ENCODE peak calls at places on chromosomes 5 and 9, in eight cellular contexts. One of them, this sample, is unnamed.

GRCh38 chr5:157046041-157046440 is 12.9 kb downstream of the HAVCR1 start:
- DNase-seq in AG10803: peak; percentile 14
- DNase-seq in sigmoid colon: no peak
- DNase-seq in psoas muscle: peak; percentile 38
- DNase-seq in neural crest cell: no peak
- DNase-seq in tibial artery: no peak
- DNase-seq in fibroblast of mammary gland: peak; percentile 35
- DNase-seq in A549: peak; percentile 60
- DNase-seq in this sample: no peak

GRCh38 chr9:131997779-131998178 is 81.9 kb downstream of the MED27 start:
- DNase-seq in AG10803: no peak
- DNase-seq in sigmoid colon: no peak
- DNase-seq in psoas muscle: no peak
- DNase-seq in neural crest cell: no peak
- DNase-seq in tibial artery: no peak
- DNase-seq in fibroblast of mammary gland: peak; percentile 40
- DNase-seq in A549: no peak
- DNase-seq in this sample: no peak

GRCh38 chr9:117464941-117465616 is 50.2 kb upstream of the ASTN2 start:
- DNase-seq in AG10803: no peak
- DNase-seq in sigmoid colon: no peak
- DNase-seq in psoas muscle: no peak
- DNase-seq in neural crest cell: no peak
- DNase-seq in tibial artery: no peak
- DNase-seq in fibroblast of mammary gland: no peak
- DNase-seq in A549: no peak
- DNase-seq in this sample: no peak

GRCh38 chr5:138536665-138537315 is 6.2 kb downstream of the ETF1 start:
- DNase-seq in AG10803: no peak
- DNase-seq in sigmoid colon: no peak
- DNase-seq in psoas muscle: no peak
- DNase-seq in neural crest cell: no peak
- DNase-seq in tibial artery: no peak
- DNase-seq in fibroblast of mammary gland: peak; percentile 33
- DNase-seq in A549: no peak
- DNase-seq in this sample: no peak

GRCh38 chr5:83839256-83839655 is 118.6 kb upstream of the HAPLN1 start:
- DNase-seq in AG10803: no peak
- DNase-seq in sigmoid colon: no peak
- DNase-seq in psoas muscle: no peak
- DNase-seq in neural crest cell: no peak
- DNase-seq in tibial artery: no peak
- DNase-seq in fibroblast of mammary gland: no peak
- DNase-seq in A549: no peak
- DNase-seq in this sample: no peak

GRCh38 chr9:133979124-133979920 is 12.8 kb downstream of the VAV2 start:
- DNase-seq in AG10803: peak; percentile 43
- DNase-seq in sigmoid colon: peak; percentile 73
- DNase-seq in psoas muscle: peak; percentile 51
- DNase-seq in neural crest cell: no peak
- DNase-seq in tibial artery: no peak
- DNase-seq in fibroblast of mammary gland: no peak
- DNase-seq in A549: no peak
- DNase-seq in this sample: no peak

GRCh38 chr5:139037732-139038131 is 160.4 kb downstream of the SIL1 start:
- DNase-seq in AG10803: no peak
- DNase-seq in sigmoid colon: no peak
- DNase-seq in psoas muscle: no peak
- DNase-seq in neural crest cell: no peak
- DNase-seq in tibial artery: no peak
- DNase-seq in fibroblast of mammary gland: no peak
- DNase-seq in A549: no peak
- DNase-seq in this sample: no peak

GRCh38 chr9:76905984-76906861 is at the start of gene PRUNE2:
- DNase-seq in AG10803: peak; percentile 71
- DNase-seq in sigmoid colon: peak; percentile 94
- DNase-seq in psoas muscle: peak; percentile 69
- DNase-seq in neural crest cell: peak; percentile 81
- DNase-seq in tibial artery: peak; percentile 93
- DNase-seq in fibroblast of mammary gland: peak; percentile 86
- DNase-seq in A549: no peak
- DNase-seq in this sample: no peak

GRCh38 chr9:36138901-36139300 is 2.4 kb downstream of the GLIPR2 start:
- DNase-seq in AG10803: no peak
- DNase-seq in sigmoid colon: peak; percentile 54
- DNase-seq in psoas muscle: no peak
- DNase-seq in neural crest cell: no peak
- DNase-seq in tibial artery: no peak
- DNase-seq in fibroblast of mammary gland: no peak
- DNase-seq in A549: no peak
- DNase-seq in this sample: no peak

GRCh38 chr9:99749641-99750040 is 72.0 kb upstream of the NR4A3 start:
- DNase-seq in AG10803: peak; percentile 4
- DNase-seq in sigmoid colon: no peak
- DNase-seq in psoas muscle: no peak
- DNase-seq in neural crest cell: no peak
- DNase-seq in tibial artery: no peak
- DNase-seq in fibroblast of mammary gland: no peak
- DNase-seq in A549: no peak
- DNase-seq in this sample: no peak

GRCh38 chr9:100911273-100911672 is 117.3 kb upstream of the PLPPR1 start:
- DNase-seq in AG10803: no peak
- DNase-seq in sigmoid colon: no peak
- DNase-seq in psoas muscle: no peak
- DNase-seq in neural crest cell: no peak
- DNase-seq in tibial artery: no peak
- DNase-seq in fibroblast of mammary gland: no peak
- DNase-seq in A549: no peak
- DNase-seq in this sample: no peak

GRCh38 chr5:112812549-112812948 is 48.5 kb upstream of the SRP19 start:
- DNase-seq in AG10803: no peak
- DNase-seq in sigmoid colon: no peak
- DNase-seq in psoas muscle: no peak
- DNase-seq in neural crest cell: no peak
- DNase-seq in tibial artery: no peak
- DNase-seq in fibroblast of mammary gland: no peak
- DNase-seq in A549: no peak
- DNase-seq in this sample: no peak

GRCh38 chr5:78592735-78593386 is 55.7 kb downstream of the LHFPL2 start:
- DNase-seq in AG10803: no peak
- DNase-seq in sigmoid colon: no peak
- DNase-seq in psoas muscle: no peak
- DNase-seq in neural crest cell: no peak
- DNase-seq in tibial artery: no peak
- DNase-seq in fibroblast of mammary gland: peak; percentile 63
- DNase-seq in A549: no peak
- DNase-seq in this sample: no peak

GRCh38 chr5:78594014-78594413 is 54.6 kb downstream of the LHFPL2 start:
- DNase-seq in AG10803: no peak
- DNase-seq in sigmoid colon: no peak
- DNase-seq in psoas muscle: no peak
- DNase-seq in neural crest cell: no peak
- DNase-seq in tibial artery: no peak
- DNase-seq in fibroblast of mammary gland: no peak
- DNase-seq in A549: no peak
- DNase-seq in this sample: no peak

GRCh38 chr5:78593465-78593864 is 55.1 kb downstream of the LHFPL2 start:
- DNase-seq in AG10803: no peak
- DNase-seq in sigmoid colon: no peak
- DNase-seq in psoas muscle: no peak
- DNase-seq in neural crest cell: no peak
- DNase-seq in tibial artery: no peak
- DNase-seq in fibroblast of mammary gland: no peak
- DNase-seq in A549: no peak
- DNase-seq in this sample: no peak

GRCh38 chr5:78597068-78597857 is 51.3 kb downstream of the LHFPL2 start:
- DNase-seq in AG10803: peak; percentile 65
- DNase-seq in sigmoid colon: no peak
- DNase-seq in psoas muscle: no peak
- DNase-seq in neural crest cell: no peak
- DNase-seq in tibial artery: no peak
- DNase-seq in fibroblast of mammary gland: peak; percentile 96
- DNase-seq in A549: peak; percentile 55
- DNase-seq in this sample: no peak

DNA sequence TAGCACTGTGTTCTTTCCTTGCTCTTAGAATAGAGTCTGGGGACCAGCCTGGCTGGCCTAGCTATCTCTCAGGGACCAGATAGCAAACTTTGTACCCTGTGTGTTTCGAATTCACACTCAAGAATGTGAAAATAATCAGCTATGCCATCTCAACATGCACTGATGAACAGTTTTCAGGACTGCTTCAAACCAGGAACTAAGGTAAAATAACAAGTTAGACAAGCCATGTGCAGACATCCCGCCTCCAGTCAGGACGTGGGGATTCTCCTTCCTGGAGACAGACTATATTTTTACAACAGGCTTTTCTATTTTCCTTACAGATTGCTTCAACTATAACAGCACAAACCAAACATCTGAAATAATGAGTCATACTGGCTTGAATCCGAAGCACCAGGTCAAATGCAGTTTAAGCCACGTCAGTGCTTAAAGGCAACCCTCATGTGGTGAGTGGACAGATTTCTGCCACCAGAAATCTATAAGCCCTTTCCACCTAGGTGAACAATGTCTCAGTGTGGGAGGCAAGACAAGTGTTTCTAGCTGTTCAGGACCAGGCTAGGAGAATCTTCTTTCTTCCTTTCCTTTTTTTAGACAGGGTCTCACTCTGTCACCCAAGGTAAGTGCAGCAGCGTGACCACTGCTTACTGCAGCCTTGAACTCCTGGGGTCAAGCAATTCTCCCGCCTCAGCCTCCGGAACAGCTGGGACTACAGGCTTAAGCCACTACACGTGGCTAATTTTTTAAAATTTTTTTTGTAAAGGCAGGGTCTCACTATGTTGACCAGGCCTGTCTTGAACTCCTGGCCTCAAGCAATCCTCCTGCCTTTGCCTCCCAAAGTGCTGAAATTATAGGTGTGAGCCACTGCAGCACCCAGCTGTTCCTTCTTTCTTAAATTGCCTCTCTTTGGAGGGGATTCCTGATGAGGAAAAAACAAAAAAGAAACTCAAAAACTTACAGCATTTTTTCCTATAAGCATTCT is 53.3 kb downstream of the LHFPL2 start:
- DNase-seq in AG10803: peak; percentile 97
- DNase-seq in sigmoid colon: peak; percentile 72
- DNase-seq in psoas muscle: no peak
- DNase-seq in neural crest cell: no peak
- DNase-seq in tibial artery: no peak
- DNase-seq in fibroblast of mammary gland: peak; percentile 99
- DNase-seq in A549: peak; percentile 85
- DNase-seq in this sample: no peak
- TF ChIP-seq CTCF in AG10803: peak; percentile 20
- TF ChIP-seq CTCF in sigmoid colon: no peak
- TF ChIP-seq CTCF in psoas muscle: no peak
- TF ChIP-seq CTCF in neural crest cell: no peak
- TF ChIP-seq CTCF in tibial artery: peak; percentile 41
- TF ChIP-seq CTCF in fibroblast of mammary gland: peak; percentile 8
- TF ChIP-seq CTCF in A549: no peak
- TF ChIP-seq CTCF in this sample: no peak

DNA sequence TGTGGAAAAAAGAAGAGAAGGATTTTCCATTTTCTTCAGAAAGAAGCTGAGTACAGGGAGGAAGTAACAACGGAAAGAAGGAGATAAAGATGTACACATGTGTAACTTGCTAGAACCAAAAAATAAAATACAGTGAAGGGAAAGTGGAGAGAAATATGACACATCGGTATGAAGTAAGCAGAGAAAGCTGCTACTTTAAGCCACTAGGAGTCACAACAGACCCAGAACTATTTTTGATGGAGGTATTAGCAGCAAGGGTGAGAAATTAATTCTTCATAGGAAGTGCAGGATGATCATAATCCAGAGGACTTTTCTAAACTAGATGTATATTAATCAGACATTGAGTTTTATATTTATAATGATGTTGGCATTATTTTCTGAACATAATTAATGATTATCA is 88.5 kb downstream of the FAM174A start:
- DNase-seq in AG10803: peak; percentile 31
- DNase-seq in sigmoid colon: no peak
- DNase-seq in psoas muscle: no peak
- DNase-seq in neural crest cell: no peak
- DNase-seq in tibial artery: no peak
- DNase-seq in fibroblast of mammary gland: peak; percentile 49
- DNase-seq in A549: no peak
- DNase-seq in this sample: no peak
- TF ChIP-seq CTCF in AG10803: peak; percentile 58
- TF ChIP-seq CTCF in sigmoid colon: no peak
- TF ChIP-seq CTCF in psoas muscle: peak; percentile 45
- TF ChIP-seq CTCF in neural crest cell: peak; percentile 67
- TF ChIP-seq CTCF in tibial artery: peak; percentile 35
- TF ChIP-seq CTCF in fibroblast of mammary gland: peak; percentile 71
- TF ChIP-seq CTCF in A549: peak; percentile 49
- TF ChIP-seq CTCF in this sample: peak; percentile 67

GRCh38 chr9:135410831-135411473 is 68.6 kb upstream of the PPP1R26 start:
- DNase-seq in AG10803: no peak
- DNase-seq in sigmoid colon: no peak
- DNase-seq in psoas muscle: no peak
- DNase-seq in neural crest cell: no peak
- DNase-seq in tibial artery: peak; percentile 47
- DNase-seq in fibroblast of mammary gland: no peak
- DNase-seq in A549: no peak
- DNase-seq in this sample: no peak
- TF ChIP-seq CTCF in AG10803: no peak
- TF ChIP-seq CTCF in sigmoid colon: no peak
- TF ChIP-seq CTCF in psoas muscle: no peak
- TF ChIP-seq CTCF in neural crest cell: no peak
- TF ChIP-seq CTCF in tibial artery: no peak
- TF ChIP-seq CTCF in fibroblast of mammary gland: no peak
- TF ChIP-seq CTCF in A549: no peak
- TF ChIP-seq CTCF in this sample: no peak

GRCh38 chr5:179212870-179213269 is 132.4 kb downstream of the ADAMTS2 start:
- DNase-seq in AG10803: no peak
- DNase-seq in sigmoid colon: no peak
- DNase-seq in psoas muscle: no peak
- DNase-seq in neural crest cell: no peak
- DNase-seq in tibial artery: no peak
- DNase-seq in fibroblast of mammary gland: no peak
- DNase-seq in A549: no peak
- DNase-seq in this sample: no peak
- TF ChIP-seq CTCF in AG10803: no peak
- TF ChIP-seq CTCF in sigmoid colon: no peak
- TF ChIP-seq CTCF in psoas muscle: peak; percentile 38
- TF ChIP-seq CTCF in neural crest cell: no peak
- TF ChIP-seq CTCF in tibial artery: peak; percentile 54
- TF ChIP-seq CTCF in fibroblast of mammary gland: peak; percentile 47
- TF ChIP-seq CTCF in A549: no peak
- TF ChIP-seq CTCF in this sample: no peak

DNA sequence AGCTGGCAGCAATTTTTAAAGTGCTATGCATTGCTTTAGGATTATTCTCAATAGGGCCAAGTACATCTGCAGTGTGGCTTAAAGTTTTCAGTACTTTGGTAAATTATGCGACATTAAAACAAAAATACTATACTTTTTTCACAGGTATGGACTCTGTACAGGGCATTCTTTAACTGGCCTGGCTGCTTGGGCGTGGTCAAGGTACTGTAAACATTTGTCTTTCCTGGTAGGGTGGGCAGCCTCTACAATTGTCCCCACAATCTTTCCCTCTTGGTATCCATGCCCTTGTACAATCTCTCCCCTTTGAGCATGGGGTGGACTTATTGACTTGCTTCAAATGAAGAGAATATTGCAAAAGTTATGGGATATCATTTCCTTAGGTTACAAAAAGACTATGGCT is 39.5 kb upstream of the HSD17B4 start:
- DNase-seq in AG10803: no peak
- DNase-seq in sigmoid colon: no peak
- DNase-seq in psoas muscle: no peak
- DNase-seq in neural crest cell: no peak
- DNase-seq in tibial artery: no peak
- DNase-seq in fibroblast of mammary gland: no peak
- DNase-seq in A549: no peak
- DNase-seq in this sample: no peak
- TF ChIP-seq CTCF in AG10803: no peak
- TF ChIP-seq CTCF in sigmoid colon: no peak
- TF ChIP-seq CTCF in psoas muscle: no peak
- TF ChIP-seq CTCF in neural crest cell: no peak
- TF ChIP-seq CTCF in tibial artery: no peak
- TF ChIP-seq CTCF in fibroblast of mammary gland: no peak
- TF ChIP-seq CTCF in A549: no peak
- TF ChIP-seq CTCF in this sample: no peak

This sample was measured in CD4-positive, alpha-beta T cell.